ENCODE peak calls at places on chromosome 13, in six cellular contexts. L is cardiac muscle cell, U is left ventricle myocardium inferior, V is AG04450, E is GM23338, K is MCF 10A. W is an unnamed sample.

GRCh38 chr13:31476753-31477152 is 262.6 kb upstream of the RXFP2 start:
- DNase-seq in U (no peak), L (no peak), V (no peak), K (no peak), E (peak; percentile 43), W (peak; percentile 9)

GRCh38 chr13:98532254-98532653 is 44.7 kb downstream of the STK24 start:
- DNase-seq in K (no peak), E (no peak), U (no peak), L (no peak), V (no peak), W (no peak)

GRCh38 chr13:52374873-52375411 is 31.0 kb downstream of the THSD1 start:
- DNase-seq in E (no peak), L (no peak), U (no peak), K (no peak), V (no peak), W (no peak)

GRCh38 chr13:104586010-104586746 is 1520.0 kb upstream of the SLC10A2 start:
- DNase-seq in V (peak; percentile 65), E (peak; percentile 6), K (peak; percentile 44), U (no peak), L (no peak), W (no peak)

GRCh38 chr13:38951525-38952313 is 38.9 kb downstream of the STOML3 start:
- DNase-seq in E (no peak), K (peak; percentile 40), V (no peak), U (no peak), L (no peak), W (no peak)

GRCh38 chr13:42048625-42049453 is at the start of gene DGKH:
- DNase-seq in U (peak; percentile 87), L (peak; percentile 83), K (peak; percentile 76), V (no peak), E (peak; percentile 70), W (peak; percentile 83)

GRCh38 chr13:87884874-87885273 is 213.7 kb downstream of the SLITRK5 start:
- DNase-seq in K (peak; percentile 18), E (peak; percentile 40), V (peak; percentile 2), L (peak; percentile 22), U (no peak), W (peak; percentile 67)

GRCh38 chr13:24348797-24349515 is 39.6 kb downstream of the C1QTNF9 start:
- DNase-seq in U (no peak), L (no peak), K (peak; percentile 89), V (no peak), E (no peak), W (no peak)

GRCh38 chr13:34265016-34265692 is 447.2 kb downstream of the RFC3 start:
- DNase-seq in L (no peak), U (no peak), K (no peak), V (no peak), E (no peak), W (no peak)

GRCh38 chr13:45092668-45093067 is 27.6 kb upstream of the GTF2F2 start:
- DNase-seq in L (no peak), E (no peak), K (peak; percentile 28), U (no peak), V (no peak), W (no peak)

GRCh38 chr13:39773833-39774232 is 118.4 kb downstream of the COG6 start:
- DNase-seq in E (no peak), L (no peak), K (no peak), V (no peak), U (no peak), W (no peak)

GRCh38 chr13:113209336-113209879 is at the start of gene CUL4A:
- DNase-seq in E (peak; percentile 92), U (peak; percentile 88), V (no peak), K (peak; percentile 72), L (peak; percentile 90), W (peak; percentile 86)

GRCh38 chr13:107138987-107139386 is 571.0 kb upstream of the ARGLU1 start:
- DNase-seq in L (no peak), V (no peak), E (no peak), K (no peak), U (no peak), W (no peak)

GRCh38 chr13:107141767-107142166 is 573.8 kb upstream of the ARGLU1 start:
- DNase-seq in L (no peak), V (no peak), K (no peak), E (no peak), U (no peak), W (no peak)

GRCh38 chr13:107138468-107138867 is 570.5 kb upstream of the ARGLU1 start:
- DNase-seq in V (no peak), K (no peak), L (no peak), U (no peak), E (peak; percentile 25), W (no peak)

DNA sequence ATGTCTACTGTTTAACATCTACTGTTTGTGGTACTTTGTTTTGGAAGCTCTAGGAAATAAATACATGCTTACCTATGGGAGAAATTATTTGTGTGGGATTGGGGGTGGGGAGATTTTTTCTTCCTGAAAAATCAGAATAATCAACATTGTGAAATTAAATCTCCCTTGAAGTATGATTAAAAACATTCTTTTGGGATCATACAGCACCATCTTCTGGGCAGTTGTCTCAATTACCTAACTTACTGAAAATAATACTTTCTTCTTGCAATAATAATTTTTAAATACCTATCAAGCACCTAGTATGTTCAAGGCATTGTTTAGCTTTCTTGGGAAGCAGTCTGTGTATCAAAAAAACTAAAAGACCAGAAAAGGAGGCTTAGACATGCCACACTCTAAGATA is 576.5 kb upstream of the ARGLU1 start:
- DNase-seq in V (no peak), L (no peak), U (no peak), E (peak; percentile 11), K (peak; percentile 16), W (no peak)
- TF ChIP-seq CTCF in V (peak; percentile 29), L (no peak), U (peak; percentile 36), E (peak; percentile 63), K (peak; percentile 37), W (peak; percentile 36)

DNA sequence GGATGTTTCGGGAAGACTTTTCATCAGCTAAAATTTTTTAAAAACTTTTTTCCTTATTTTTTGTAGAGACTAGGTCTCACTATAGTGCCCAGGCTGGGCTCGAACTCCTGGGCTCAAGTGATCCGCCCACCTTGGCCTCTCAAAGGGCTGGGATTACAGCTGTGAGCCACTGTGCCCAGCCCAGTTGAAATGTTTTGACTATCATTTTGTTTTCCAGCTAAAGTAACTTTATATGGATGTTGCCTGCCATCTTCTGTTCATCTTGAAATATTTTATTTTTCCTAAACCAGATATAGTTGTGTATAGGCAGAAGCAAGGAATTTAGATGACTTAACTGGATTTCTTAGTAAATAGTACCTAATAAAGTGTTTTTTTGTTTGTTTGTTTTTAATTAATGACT is 7.0 kb downstream of the CAB39L start:
- DNase-seq in K (peak; percentile 30), E (no peak), L (peak; percentile 8), V (no peak), U (peak; percentile 25), W (no peak)
- TF ChIP-seq CTCF in K (peak; percentile 14), E (no peak), L (no peak), V (peak; percentile 30), U (peak; percentile 31), W (no peak)

GRCh38 chr13:83827338-83827737 is 54.9 kb downstream of the SLITRK1 start:
- DNase-seq in K (peak; percentile 6), V (no peak), E (no peak), U (no peak), L (no peak), W (no peak)

GRCh38 chr13:83825676-83826075 is 56.6 kb downstream of the SLITRK1 start:
- DNase-seq in V (no peak), L (no peak), E (no peak), U (no peak), K (no peak), W (peak; percentile 68)

GRCh38 chr13:83824561-83824960 is 57.7 kb downstream of the SLITRK1 start:
- DNase-seq in K (no peak), L (no peak), U (no peak), E (no peak), V (no peak), W (no peak)

GRCh38 chr13:83831796-83832195 is 50.5 kb downstream of the SLITRK1 start:
- DNase-seq in K (no peak), U (no peak), E (no peak), L (no peak), V (no peak), W (no peak)

GRCh38 chr13:83829800-83830199 is 52.5 kb downstream of the SLITRK1 start:
- DNase-seq in E (no peak), L (no peak), V (no peak), U (no peak), K (no peak), W (no peak)
- TF ChIP-seq CTCF in E (no peak), L (no peak), V (no peak), U (no peak), K (no peak), W (no peak)

GRCh38 chr13:102484329-102484728 is 82.5 kb upstream of the FGF14 start:
- DNase-seq in L (peak; percentile 19), K (peak; percentile 38), E (peak; percentile 56), U (no peak), V (no peak), W (peak; percentile 60)
- TF ChIP-seq CTCF in L (no peak), K (peak; percentile 21), E (peak; percentile 36), U (peak; percentile 19), V (peak; percentile 23), W (peak; percentile 45)

GRCh38 chr13:95541308-95541707 is 11.2 kb upstream of the CLDN10 start:
- DNase-seq in L (no peak), V (no peak), K (no peak), E (no peak), U (no peak), W (no peak)

GRCh38 chr13:95535243-95535642 is 17.3 kb upstream of the CLDN10 start:
- DNase-seq in U (no peak), L (no peak), V (no peak), E (no peak), K (peak; percentile 100), W (no peak)

GRCh38 chr13:95533545-95534135 is 18.9 kb upstream of the CLDN10 start:
- DNase-seq in K (peak; percentile 27), L (no peak), E (peak; percentile 64), U (no peak), V (no peak), W (no peak)

GRCh38 chr13:95540848-95541247 is 11.7 kb upstream of the CLDN10 start:
- DNase-seq in L (peak; percentile 26), E (peak; percentile 4), V (no peak), U (peak; percentile 57), K (no peak), W (no peak)

GRCh38 chr13:95536629-95537241 is 15.8 kb upstream of the CLDN10 start:
- DNase-seq in U (no peak), E (peak; percentile 45), V (no peak), K (peak; percentile 68), L (peak; percentile 43), W (peak; percentile 59)
- TF ChIP-seq CTCF in U (peak; percentile 51), E (peak; percentile 69), V (peak; percentile 49), K (peak; percentile 42), L (peak; percentile 49), W (peak; percentile 64)

DNA sequence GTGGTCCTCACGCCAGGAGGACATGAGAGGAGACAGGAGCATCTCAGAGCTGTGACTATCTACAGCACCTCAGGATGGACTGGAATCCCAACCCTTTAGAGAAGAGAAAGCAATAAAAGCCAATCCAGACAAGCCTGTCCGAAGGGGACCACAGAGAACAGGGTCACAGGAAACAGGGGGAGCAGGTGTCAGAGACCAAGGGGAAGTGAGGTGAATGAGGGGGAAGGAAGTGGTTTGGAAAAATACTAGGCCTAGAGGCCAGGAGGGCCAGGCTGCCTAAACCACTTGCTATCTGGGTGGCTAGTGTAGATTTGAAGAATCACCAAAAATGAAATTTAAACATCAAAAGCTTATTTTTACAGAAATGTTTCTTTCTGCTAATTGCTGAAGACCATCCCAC is 16.2 kb downstream of the TMTC4 start:
- DNase-seq in U (no peak), K (no peak), E (no peak), V (no peak), L (no peak), W (no peak)
- TF ChIP-seq CTCF in U (no peak), K (no peak), E (no peak), V (no peak), L (no peak), W (no peak)

GRCh38 chr13:41029629-41030028 is 10.5 kb upstream of the ELF1 start:
- DNase-seq in E (peak; percentile 70), U (no peak), L (no peak), K (no peak), V (no peak), W (no peak)
- TF ChIP-seq CTCF in E (peak; percentile 71), U (no peak), L (no peak), K (no peak), V (no peak), W (peak; percentile 18)